ENCODE peak calls at places on chromosomes 1 and 21, in five cellular contexts. U is GM23338, C is HCT116, H is MM.1S, Q is PC-3. E is an unnamed sample. For H3K36me3, the result is how much of the 10 kb centered on the place peaks cover.

GRCh38 chr1:110341872-110342331 is 2.7 kb downstream of the RBM15 start:
- DNase-seq in Q (no peak), C (no peak), U (no peak), H (no peak), E (no peak)

GRCh38 chr1:85275701-85276289 is 637 bp downstream of the BCL10 start:
- DNase-seq in U (peak), Q (no peak), H (peak), C (peak), E (peak)

GRCh38 chr1:222266223-222267215 is 281.4 kb downstream of the HHIPL2 start:
- DNase-seq in Q (no peak), C (no peak), H (no peak), U (peak), E (no peak)

GRCh38 chr1:94463765-94464330 is 45.7 kb downstream of the ABCD3 start:
- DNase-seq in H (peak), U (peak), C (peak), Q (peak), E (peak)

GRCh38 chr21:26946744-26947446 is 20.0 kb downstream of the ADAMTS5 start:
- DNase-seq in H (no peak), C (no peak), Q (no peak), U (peak), E (no peak)

GRCh38 chr1:69513621-69514020 is 54.1 kb upstream of the LRRC7 start:
- DNase-seq in U (no peak), Q (peak), C (no peak), H (no peak), E (no peak)

GRCh38 chr1:94395748-94396309 is 22.4 kb upstream of the ABCD3 start:
- DNase-seq in Q (no peak), C (no peak), U (no peak), H (no peak), E (no peak)

GRCh38 chr1:24284156-24284471 is 35.0 kb upstream of the GRHL3 start:
- DNase-seq in C (peak), H (no peak), Q (no peak), U (no peak), E (no peak)

GRCh38 chr1:204621996-204622395 is 63.5 kb downstream of the LRRN2 start:
- DNase-seq in Q (no peak), H (no peak), C (no peak), U (no peak), E (no peak)

GRCh38 chr1:168783831-168784230 is 54.8 kb upstream of the DPT start:
- DNase-seq in Q (no peak), U (no peak), H (no peak), C (no peak), E (peak)

GRCh38 chr1:26127235-26128163 is 15.9 kb downstream of the PDIK1L start:
- DNase-seq in C (no peak), U (no peak), H (no peak), Q (no peak), E (no peak)

GRCh38 chr21:41231060-41231459 is 63.1 kb downstream of the BACE2 start:
- DNase-seq in U (no peak), Q (no peak), C (no peak), H (no peak), E (no peak)

GRCh38 chr1:193103759-193104495 is 1.3 kb downstream of the GLRX2 start:
- DNase-seq in H (no peak), C (no peak), U (no peak), Q (no peak), E (no peak)

GRCh38 chr1:93114403-93114802 is 35.3 kb downstream of the MTF2 start:
- DNase-seq in C (no peak), Q (peak), H (no peak), U (no peak), E (no peak)

GRCh38 chr1:171298696-171299095 is 15.3 kb upstream of the FMO4 start:
- DNase-seq in H (no peak), C (no peak), Q (no peak), U (peak), E (no peak)

GRCh38 chr1:89425056-89425455 is 61.2 kb downstream of the GBP6 start:
- DNase-seq in C (no peak), U (no peak), Q (peak), H (no peak), E (peak)

GRCh38 chr1:30232288-30232899 is 491.0 kb downstream of the MATN1 start:
- DNase-seq in Q (peak), U (peak), H (peak), C (peak), E (peak)

GRCh38 chr1:83818916-83819315 is 180.0 kb downstream of the TTLL7 start:
- DNase-seq in C (no peak), U (no peak), Q (no peak), H (no peak), E (peak)

GRCh38 chr1:13617108-13617507 is 33.5 kb downstream of the PDPN start:
- DNase-seq in Q (no peak), U (no peak), H (no peak), C (no peak), E (peak)

GRCh38 chr1:177355575-177355974 is 184.8 kb downstream of the BRINP2 start:
- DNase-seq in Q (peak), U (peak), C (no peak), H (peak), E (peak)
- TF ChIP-seq EZH2phosphoT487 in Q (no peak), U (no peak), C (no peak), H (no peak), E (no peak)

DNA sequence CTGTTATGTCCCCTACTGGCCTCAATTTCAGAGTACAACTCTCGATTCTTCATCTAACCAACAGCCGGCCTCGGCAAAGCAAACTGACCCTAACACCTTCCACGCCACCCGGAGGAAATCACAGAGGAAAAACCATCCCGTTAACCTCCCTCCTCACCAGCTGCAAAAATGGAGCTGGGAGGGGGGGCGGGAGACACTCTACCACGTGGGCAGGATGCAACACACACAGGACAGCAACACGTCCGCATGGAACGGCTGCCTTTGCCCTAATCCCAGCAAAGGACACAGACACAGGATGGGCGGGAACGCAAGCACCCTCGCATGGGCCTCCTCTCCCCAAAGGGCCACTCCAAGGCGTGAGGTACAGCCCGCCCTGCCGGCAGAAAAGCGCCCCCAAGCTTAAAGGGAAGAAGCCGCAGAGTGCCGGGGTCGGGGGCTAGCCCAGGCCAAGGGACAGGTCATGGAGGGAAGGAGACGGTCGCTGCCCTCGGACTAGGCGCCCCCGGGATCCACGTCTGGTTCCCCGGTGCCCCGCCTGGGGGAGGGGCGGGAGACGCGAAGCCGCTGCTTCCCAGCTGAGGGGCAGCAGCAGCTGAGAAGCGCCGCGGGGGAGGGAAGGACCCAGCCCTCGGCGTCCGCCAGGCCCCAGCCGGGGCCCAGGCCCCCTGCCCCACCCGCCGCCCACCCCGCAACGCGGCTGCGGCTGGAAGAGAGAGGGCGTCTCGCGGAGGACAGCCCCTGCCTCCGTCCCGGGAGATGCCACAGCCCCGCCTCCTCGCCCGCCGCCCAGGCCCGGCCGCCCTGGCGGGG is 590 bp downstream of the FOXJ3 start:
- DNase-seq in U (peak), H (peak), C (peak), Q (peak), E (peak)
- TF ChIP-seq CTCF in U (peak), H (no peak), C (no peak), Q (no peak), E (no peak)

DNA sequence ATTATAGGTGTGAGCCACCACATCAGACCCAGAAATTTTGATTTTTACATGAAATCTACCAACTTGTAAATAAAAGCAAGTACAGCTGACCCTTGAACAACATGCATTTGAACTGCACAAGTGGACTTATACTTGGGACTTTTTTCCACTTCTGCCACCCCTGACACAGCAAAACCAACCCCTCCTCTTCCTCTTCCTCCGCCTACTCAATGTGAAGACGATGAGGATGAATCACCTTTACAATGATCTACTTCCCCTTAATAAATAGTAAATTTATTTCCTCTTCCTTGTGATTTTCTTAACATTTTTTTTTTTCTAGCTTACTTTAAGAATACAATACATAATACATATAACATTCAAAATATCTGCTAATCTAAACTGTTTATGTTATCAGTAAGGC is 17.5 kb upstream of the YRDC start:
- DNase-seq in C (no peak), U (no peak), H (no peak), Q (no peak), E (no peak)
- H3K36me3 ChIP-seq in C (under half), U (under half), H (under half), Q (under half), E (under half)

DNA sequence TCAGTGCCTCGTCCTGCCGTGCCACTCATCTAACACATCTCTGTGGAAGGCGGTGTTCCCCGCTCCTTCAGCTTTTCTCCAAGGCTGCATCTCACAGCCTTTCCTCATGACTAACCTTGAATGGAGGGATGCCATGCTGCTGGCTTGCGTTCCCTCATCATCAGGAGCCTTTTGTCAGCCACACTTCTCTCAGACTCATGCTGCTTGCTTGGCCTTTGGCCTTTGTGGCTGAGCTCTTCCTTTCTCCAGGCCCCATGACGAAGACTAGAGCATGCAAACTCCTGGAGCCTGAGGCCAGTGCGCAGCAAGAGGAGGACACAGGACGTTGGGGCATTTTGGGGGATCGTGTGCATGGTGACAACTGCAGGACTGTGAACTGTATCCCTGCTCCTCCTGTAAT is 70.8 kb downstream of the SYT2 start:
- DNase-seq in C (no peak), Q (no peak), H (no peak), U (no peak), E (no peak)
- TF ChIP-seq EZH2phosphoT487 in C (no peak), Q (no peak), H (no peak), U (no peak), E (no peak)

GRCh38 chr1:235024706-235025421 is 103.8 kb downstream of the TOMM20 start:
- DNase-seq in H (no peak), C (no peak), Q (no peak), U (no peak), E (no peak)
- TF ChIP-seq CTCF in H (no peak), C (no peak), Q (no peak), U (no peak), E (no peak)

DNA sequence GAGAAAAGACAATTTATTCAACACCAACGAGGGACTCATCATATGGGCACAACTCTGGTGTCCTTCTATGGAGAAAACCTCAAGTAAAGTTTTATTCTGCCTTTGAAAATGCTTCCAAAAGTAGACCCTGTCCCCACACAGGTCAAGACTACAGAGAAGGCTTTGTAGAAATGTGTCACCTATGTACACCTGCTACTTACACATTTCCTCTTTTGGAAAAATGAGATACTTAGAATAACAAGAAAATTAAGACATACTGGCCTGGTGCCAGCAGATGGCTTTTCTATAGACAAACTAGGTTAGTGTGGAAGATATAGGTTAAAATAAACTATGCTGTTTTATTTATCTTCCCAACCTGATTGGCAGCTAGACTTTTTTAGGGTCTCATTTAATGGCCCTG is 13.6 kb downstream of the POGK start:
- DNase-seq in H (no peak), C (no peak), U (no peak), Q (no peak), E (no peak)
- H3K36me3 ChIP-seq in H (under half), C (half or more), U (half or more), Q (half or more), E (under half)

DNA sequence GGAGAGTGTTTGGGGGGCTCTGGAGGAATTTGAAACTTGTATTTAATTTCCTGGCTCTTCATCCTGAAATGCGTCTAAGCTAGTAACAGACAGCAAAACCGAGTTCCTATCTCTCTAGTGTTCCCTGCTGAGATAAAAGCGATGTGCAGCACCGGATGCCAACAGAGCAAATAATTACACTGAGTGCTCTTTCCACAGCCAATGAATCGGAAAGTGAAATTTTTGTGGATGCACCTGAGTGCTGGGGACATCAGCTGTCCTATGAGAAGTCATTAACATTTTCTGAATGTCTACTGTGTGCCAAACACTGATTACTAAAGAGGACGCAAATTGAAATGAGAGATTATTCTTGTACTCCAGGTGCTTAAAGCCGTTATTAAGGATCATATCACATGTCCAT is 278.0 kb downstream of the RGS7 start:
- DNase-seq in C (no peak), Q (no peak), H (no peak), U (peak), E (no peak)
- TF ChIP-seq EZH2phosphoT487 in C (no peak), Q (peak), H (no peak), U (no peak), E (no peak)

GRCh38 chr1:179293340-179294327 is at the start of gene SOAT1:
- DNase-seq in Q (peak), U (peak), C (peak), H (peak), E (peak)
- TF ChIP-seq CTCF in Q (no peak), U (no peak), C (no peak), H (peak), E (peak)

GRCh38 chr21:45494851-45495680 is 47.2 kb downstream of the SLC19A1 start:
- DNase-seq in C (no peak), Q (no peak), U (no peak), H (no peak), E (no peak)
- H3K36me3 ChIP-seq in C (under half), Q (under half), U (under half), H (under half), E (under half)

E was measured in hepatocyte.